ENCODE peak calls at places on chromosomes 4 and X, in seven cellular contexts. D is mucosa of descending colon, P is activated B cell treated with CpG ODN at 0.5 μM for 24 hours, S is A549, A is HL-60, B is heart right ventricle, X is nephron progenitor cell. R is an unnamed sample.

GRCh38 chr4:122742933-122743829 is 10.7 kb downstream of the BBS12 start:
- DNase-seq in S (no peak), A (peak; percentile 6), X (no peak), B (no peak), D (no peak), P (no peak), R (no peak)

GRCh38 chr4:144583658-144584057 is 62.3 kb upstream of the HHIP start:
- DNase-seq in X (no peak), D (no peak), S (no peak), B (no peak), A (no peak), P (no peak), R (no peak)

GRCh38 chr4:88672987-88673386 is 24.6 kb downstream of the NAP1L5 start:
- DNase-seq in B (no peak), A (no peak), D (peak; percentile 15), S (no peak), P (no peak), X (peak; percentile 35), R (no peak)

GRCh38 chr4:83876047-83876446 is 340.1 kb downstream of the GPAT3 start:
- DNase-seq in X (no peak), D (no peak), A (no peak), B (no peak), S (no peak), P (no peak), R (no peak)

GRCh38 chr4:90495211-90495610 is 368.0 kb downstream of the CCSER1 start:
- DNase-seq in A (no peak), B (no peak), D (no peak), P (no peak), S (no peak), X (no peak), R (no peak)

GRCh38 chr4:24655326-24655725 is 71.0 kb upstream of the DHX15 start:
- DNase-seq in X (no peak), P (no peak), A (no peak), D (no peak), S (no peak), B (no peak), R (no peak)

GRCh38 chrX:31670245-31670644 is 598.4 kb upstream of the FTHL17 start:
- DNase-seq in P (no peak), X (no peak), B (no peak), S (no peak), A (no peak), D (no peak), R (no peak)

GRCh38 chr4:71607780-71608673 is 175.9 kb downstream of the GC start:
- DNase-seq in X (no peak), A (no peak), D (no peak), P (no peak), S (peak; percentile 52), B (no peak), R (no peak)

GRCh38 chrX:8037593-8038348 is 110.6 kb upstream of the PNPLA4 start:
- DNase-seq in D (no peak), X (no peak), A (no peak), B (no peak), S (no peak), P (no peak), R (no peak)

GRCh38 chr4:107156443-107156842 is 120.3 kb upstream of the DKK2 start:
- DNase-seq in P (no peak), A (no peak), X (no peak), D (no peak), S (no peak), B (no peak), R (no peak)

GRCh38 chr4:1572964-1573720 is 111.0 kb downstream of the FAM53A start:
- DNase-seq in A (no peak), X (no peak), S (no peak), B (no peak), D (no peak), P (no peak), R (no peak)

GRCh38 chrX:28303486-28303885 is 283.8 kb upstream of the IL1RAPL1 start:
- DNase-seq in D (no peak), X (no peak), A (no peak), B (no peak), P (no peak), S (no peak), R (no peak)

GRCh38 chrX:111006119-111006518 is 89.9 kb upstream of the PAK3 start:
- DNase-seq in B (no peak), A (peak; percentile 53), D (no peak), S (no peak), X (no peak), P (no peak), R (no peak)

GRCh38 chr4:8439914-8440490 is 521 bp downstream of the ACOX3 start:
- DNase-seq in P (no peak), A (peak; percentile 77), D (no peak), S (no peak), B (no peak), X (peak; percentile 15), R (no peak)

GRCh38 chr4:147599206-147599605 is 18.0 kb upstream of the TMEM184C start:
- DNase-seq in X (no peak), P (no peak), A (no peak), D (no peak), S (no peak), B (no peak), R (no peak)

GRCh38 chr4:73822389-73822788 is 14.1 kb upstream of the CXCL6 start:
- DNase-seq in B (no peak), A (no peak), D (no peak), X (no peak), P (no peak), S (no peak), R (no peak)

GRCh38 chr4:9987749-9988346 is 33.4 kb downstream of the SLC2A9 start:
- DNase-seq in P (no peak), X (no peak), A (no peak), S (no peak), D (no peak), B (no peak), R (no peak)

GRCh38 chr4:142567199-142567598 is 278.9 kb downstream of the INPP4B start:
- DNase-seq in S (peak; percentile 4), X (no peak), A (no peak), D (peak; percentile 51), B (no peak), P (no peak), R (no peak)

GRCh38 chr4:105909699-105910340 is 14.5 kb downstream of the NPNT start:
- DNase-seq in A (no peak), X (no peak), P (no peak), S (peak; percentile 1), D (peak; percentile 35), B (no peak), R (no peak)

GRCh38 chr4:14831447-14831846 is 170.8 kb upstream of the CPEB2 start:
- DNase-seq in B (no peak), P (no peak), X (no peak), S (no peak), D (no peak), A (no peak), R (no peak)

GRCh38 chrX:15173411-15173810 is 96.5 kb downstream of the ASB9 start:
- DNase-seq in D (no peak), P (no peak), S (no peak), X (no peak), B (no peak), A (no peak), R (no peak)
- TF ChIP-seq CTCF in D (no peak), P (no peak), S (no peak), X (no peak), B (no peak), A (no peak), R (no peak)

GRCh38 chrX:106220177-106220576 is 52.1 kb downstream of the PWWP3B start:
- DNase-seq in X (no peak), A (no peak), D (peak; percentile 1), S (no peak), B (no peak), P (no peak), R (no peak)
- TF ChIP-seq CTCF in X (peak; percentile 29), A (no peak), D (no peak), S (peak; percentile 27), B (no peak), P (no peak), R (no peak)

DNA sequence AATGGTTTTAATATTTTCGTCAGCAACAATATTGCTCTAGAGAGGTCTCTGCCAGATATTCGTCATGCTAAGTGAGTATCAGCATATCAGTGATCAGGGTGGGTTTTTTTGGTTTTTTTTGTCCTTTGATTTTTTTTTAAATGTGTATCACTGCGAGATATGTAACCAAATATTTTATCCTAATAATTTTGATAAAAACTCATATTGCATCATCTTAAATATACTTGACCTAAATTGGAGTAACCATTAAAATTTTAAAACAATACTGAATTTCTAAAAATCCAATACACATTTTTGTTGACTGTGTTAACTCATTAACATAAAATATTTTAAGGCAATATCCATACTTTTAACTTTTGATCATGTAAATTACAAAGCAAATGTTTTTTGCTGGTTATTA is 498.5 kb downstream of the GALNTL6 start:
- DNase-seq in B (no peak), A (no peak), D (no peak), X (no peak), S (no peak), P (no peak), R (no peak)
- TF ChIP-seq CTCF in B (no peak), A (no peak), D (no peak), X (no peak), S (no peak), P (no peak), R (no peak)

GRCh38 chrX:15815779-15816452 is 25.6 kb downstream of the ZRSR2 start:
- DNase-seq in A (peak; percentile 66), P (no peak), S (peak; percentile 19), D (peak; percentile 14), B (no peak), X (peak; percentile 17), R (no peak)
- TF ChIP-seq CTCF in A (peak; percentile 19), P (no peak), S (no peak), D (no peak), B (no peak), X (peak; percentile 34), R (no peak)

DNA sequence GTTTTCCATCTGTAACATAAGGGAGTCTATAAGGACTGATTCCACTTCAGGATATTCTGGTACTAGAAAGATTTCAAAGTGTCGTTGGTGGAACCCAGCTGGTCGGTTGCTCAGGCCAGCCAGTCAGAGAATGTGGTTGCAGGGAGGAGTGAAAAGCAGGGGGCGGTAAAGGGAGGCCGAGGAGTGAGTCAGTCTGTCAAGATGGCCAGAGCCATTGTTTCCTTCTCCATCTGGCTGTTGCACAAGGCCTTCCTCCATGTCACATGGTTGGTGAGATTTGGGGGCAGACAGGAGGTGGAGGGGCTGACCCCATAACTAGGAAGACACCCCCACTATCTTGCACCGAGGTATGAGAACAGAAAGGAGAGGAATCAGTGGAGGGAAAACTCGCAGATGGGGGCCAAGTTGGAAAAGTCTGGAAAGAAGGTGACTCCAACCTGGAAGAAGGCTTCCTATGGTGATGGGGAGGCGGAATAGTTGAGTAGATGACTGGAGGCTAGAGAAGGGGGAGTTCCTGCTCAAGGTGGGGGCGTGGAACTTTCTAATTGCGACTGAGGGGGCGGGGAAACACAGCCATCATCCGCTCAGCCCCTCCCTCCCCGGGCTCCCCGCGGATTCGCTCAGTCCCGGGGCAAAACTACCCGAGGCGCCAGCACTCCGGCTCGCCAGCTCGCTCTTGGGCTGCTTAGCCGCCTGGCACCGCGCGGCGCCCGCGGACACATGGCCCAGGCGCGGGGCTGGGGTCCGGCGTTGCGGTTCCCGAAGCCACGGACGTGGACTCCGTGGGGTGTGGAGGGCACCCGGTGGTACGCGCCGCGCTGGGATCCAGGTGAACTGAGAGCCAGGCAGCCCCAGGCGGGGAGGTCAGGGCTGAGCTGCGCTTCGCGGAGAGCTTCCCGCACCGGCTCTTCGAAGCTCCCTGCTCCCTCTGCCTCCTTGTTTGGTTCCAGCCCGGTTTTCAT is 38.5 kb downstream of the STARD8 start:
- DNase-seq in B (peak; percentile 49), P (no peak), A (peak; percentile 43), X (peak; percentile 67), D (peak; percentile 18), S (peak; percentile 31), R (no peak)
- TF ChIP-seq CTCF in B (no peak), P (no peak), A (no peak), X (no peak), D (no peak), S (no peak), R (no peak)

GRCh38 chrX:145190801-145191389 is 56.4 kb upstream of the SPANXN1 start:
- DNase-seq in X (no peak), S (no peak), B (no peak), P (no peak), D (no peak), A (no peak), R (no peak)
- TF ChIP-seq CTCF in X (peak; percentile 34), S (peak; percentile 35), B (no peak), P (no peak), D (no peak), A (no peak), R (no peak)

R was measured in natural killer cell.